ENCODE peak calls at places on chromosomes 7 and 10, in seven cellular contexts. One of them, this sample, is unnamed.

GRCh38 chr10:101779544-101780186 is 3.6 kb downstream of the NPM3 start:
- DNase-seq in left colon: peak
- DNase-seq in SK-MEL-5: peak
- DNase-seq in GF-D8: no peak
- DNase-seq in left kidney: peak
- DNase-seq in activated gamma-delta T cell treated with Interleukin-2 at 50 U/mL for 16 hours: peak
- DNase-seq in cerebellar cortex: peak
- DNase-seq in this sample: peak

GRCh38 chr7:123709525-123709924 is 39.3 kb downstream of the WASL start:
- DNase-seq in left colon: no peak
- DNase-seq in GF-D8: no peak
- DNase-seq in cerebellar cortex: no peak
- DNase-seq in SK-MEL-5: no peak
- DNase-seq in activated gamma-delta T cell treated with Interleukin-2 at 50 U/mL for 16 hours: no peak
- DNase-seq in left kidney: no peak
- DNase-seq in this sample: no peak

GRCh38 chr10:55203319-55203718 is 402.3 kb upstream of the PCDH15 start:
- DNase-seq in GF-D8: no peak
- DNase-seq in cerebellar cortex: no peak
- DNase-seq in activated gamma-delta T cell treated with Interleukin-2 at 50 U/mL for 16 hours: no peak
- DNase-seq in left colon: no peak
- DNase-seq in SK-MEL-5: no peak
- DNase-seq in left kidney: no peak
- DNase-seq in this sample: no peak

GRCh38 chr7:4500812-4501211 is 181.3 kb upstream of the FOXK1 start:
- DNase-seq in left kidney: no peak
- DNase-seq in activated gamma-delta T cell treated with Interleukin-2 at 50 U/mL for 16 hours: no peak
- DNase-seq in left colon: no peak
- DNase-seq in GF-D8: no peak
- DNase-seq in cerebellar cortex: no peak
- DNase-seq in SK-MEL-5: no peak
- DNase-seq in this sample: no peak

GRCh38 chr7:98394377-98394836 is 6.5 kb downstream of the BAIAP2L1 start:
- DNase-seq in left kidney: no peak
- DNase-seq in left colon: no peak
- DNase-seq in SK-MEL-5: no peak
- DNase-seq in GF-D8: no peak
- DNase-seq in activated gamma-delta T cell treated with Interleukin-2 at 50 U/mL for 16 hours: no peak
- DNase-seq in cerebellar cortex: no peak
- DNase-seq in this sample: no peak

GRCh38 chr10:17562572-17562971 is 54.6 kb downstream of the HACD1 start:
- DNase-seq in left colon: no peak
- DNase-seq in cerebellar cortex: no peak
- DNase-seq in SK-MEL-5: no peak
- DNase-seq in activated gamma-delta T cell treated with Interleukin-2 at 50 U/mL for 16 hours: no peak
- DNase-seq in left kidney: peak
- DNase-seq in GF-D8: no peak
- DNase-seq in this sample: no peak

GRCh38 chr10:88763441-88763840 is 3.6 kb downstream of the LIPN start:
- DNase-seq in GF-D8: no peak
- DNase-seq in left colon: no peak
- DNase-seq in SK-MEL-5: no peak
- DNase-seq in cerebellar cortex: no peak
- DNase-seq in activated gamma-delta T cell treated with Interleukin-2 at 50 U/mL for 16 hours: no peak
- DNase-seq in left kidney: peak
- DNase-seq in this sample: no peak

GRCh38 chr7:26087321-26088091 is 64.5 kb upstream of the NFE2L3 start:
- DNase-seq in left kidney: no peak
- DNase-seq in left colon: no peak
- DNase-seq in activated gamma-delta T cell treated with Interleukin-2 at 50 U/mL for 16 hours: no peak
- DNase-seq in SK-MEL-5: no peak
- DNase-seq in cerebellar cortex: no peak
- DNase-seq in GF-D8: no peak
- DNase-seq in this sample: no peak

GRCh38 chr10:130936844-130937243 is 374.7 kb downstream of the TCERG1L start:
- DNase-seq in activated gamma-delta T cell treated with Interleukin-2 at 50 U/mL for 16 hours: no peak
- DNase-seq in left colon: no peak
- DNase-seq in cerebellar cortex: no peak
- DNase-seq in GF-D8: no peak
- DNase-seq in SK-MEL-5: no peak
- DNase-seq in left kidney: peak
- DNase-seq in this sample: no peak

GRCh38 chr7:140231779-140232491 is 55.2 kb upstream of the KDM7A start:
- DNase-seq in left kidney: no peak
- DNase-seq in activated gamma-delta T cell treated with Interleukin-2 at 50 U/mL for 16 hours: no peak
- DNase-seq in GF-D8: no peak
- DNase-seq in SK-MEL-5: no peak
- DNase-seq in cerebellar cortex: no peak
- DNase-seq in left colon: peak
- DNase-seq in this sample: no peak

GRCh38 chr10:661891-662605 is 27.4 kb downstream of the DIP2C start:
- DNase-seq in GF-D8: no peak
- DNase-seq in activated gamma-delta T cell treated with Interleukin-2 at 50 U/mL for 16 hours: no peak
- DNase-seq in left colon: no peak
- DNase-seq in cerebellar cortex: no peak
- DNase-seq in left kidney: peak
- DNase-seq in SK-MEL-5: no peak
- DNase-seq in this sample: no peak

GRCh38 chr7:14228341-14228740 is 238.9 kb upstream of the ETV1 start:
- DNase-seq in left colon: no peak
- DNase-seq in GF-D8: no peak
- DNase-seq in activated gamma-delta T cell treated with Interleukin-2 at 50 U/mL for 16 hours: no peak
- DNase-seq in SK-MEL-5: no peak
- DNase-seq in left kidney: no peak
- DNase-seq in cerebellar cortex: no peak
- DNase-seq in this sample: no peak

GRCh38 chr10:115063702-115064479 is 29.3 kb upstream of the ATRNL1 start:
- DNase-seq in GF-D8: no peak
- DNase-seq in left kidney: peak
- DNase-seq in cerebellar cortex: no peak
- DNase-seq in activated gamma-delta T cell treated with Interleukin-2 at 50 U/mL for 16 hours: no peak
- DNase-seq in left colon: no peak
- DNase-seq in SK-MEL-5: no peak
- DNase-seq in this sample: no peak

GRCh38 chr7:16078076-16078952 is 343.0 kb downstream of the CRPPA start:
- DNase-seq in left kidney: peak
- DNase-seq in left colon: no peak
- DNase-seq in SK-MEL-5: peak
- DNase-seq in activated gamma-delta T cell treated with Interleukin-2 at 50 U/mL for 16 hours: no peak
- DNase-seq in cerebellar cortex: peak
- DNase-seq in GF-D8: peak
- DNase-seq in this sample: peak

GRCh38 chr7:18313970-18314369 is 181.6 kb upstream of the HDAC9 start:
- DNase-seq in GF-D8: no peak
- DNase-seq in left colon: no peak
- DNase-seq in cerebellar cortex: no peak
- DNase-seq in SK-MEL-5: no peak
- DNase-seq in left kidney: peak
- DNase-seq in activated gamma-delta T cell treated with Interleukin-2 at 50 U/mL for 16 hours: no peak
- DNase-seq in this sample: no peak

GRCh38 chr7:143484059-143484458 is 6.4 kb downstream of the TAS2R41 start:
- DNase-seq in GF-D8: no peak
- DNase-seq in cerebellar cortex: no peak
- DNase-seq in SK-MEL-5: no peak
- DNase-seq in left colon: no peak
- DNase-seq in left kidney: no peak
- DNase-seq in activated gamma-delta T cell treated with Interleukin-2 at 50 U/mL for 16 hours: no peak
- DNase-seq in this sample: no peak

GRCh38 chr7:92754756-92755581 is 81.4 kb downstream of the CDK6 start:
- DNase-seq in left kidney: peak
- DNase-seq in SK-MEL-5: no peak
- DNase-seq in activated gamma-delta T cell treated with Interleukin-2 at 50 U/mL for 16 hours: no peak
- DNase-seq in cerebellar cortex: peak
- DNase-seq in left colon: no peak
- DNase-seq in GF-D8: peak
- DNase-seq in this sample: peak

This sample was measured in cerebellum.